ENCODE peak calls at places on chromosomes 2 and 18, in five cellular contexts. One of them, this sample, is unnamed.

GRCh38 chr2:156892449-156893335 is 364.8 kb upstream of the GALNT5 start:
- DNase-seq in stimulated activated CD4-positive, alpha-beta T cell treated with anti-CD3 and anti-CD28 coated beads, Interleukin-4, amount 100 ng/mL, for 1 hour: no peak
- DNase-seq in posterior cingulate gyrus: no peak
- DNase-seq in natural killer cell treated with Interleukin-12 subunit alpha and Interleukin-12 subunit beta and Interleukin-15 and Interleukin-18, amount 100 ng/mL, for 72 hours: no peak
- DNase-seq in naive thymus-derived CD8-positive, alpha-beta T cell: no peak
- DNase-seq in this sample: no peak

GRCh38 chr2:123695449-123695848 is 329.6 kb upstream of the CNTNAP5 start:
- DNase-seq in natural killer cell treated with Interleukin-12 subunit alpha and Interleukin-12 subunit beta and Interleukin-15 and Interleukin-18, amount 100 ng/mL, for 72 hours: no peak
- DNase-seq in posterior cingulate gyrus: no peak
- DNase-seq in stimulated activated CD4-positive, alpha-beta T cell treated with anti-CD3 and anti-CD28 coated beads, Interleukin-4, amount 100 ng/mL, for 1 hour: no peak
- DNase-seq in naive thymus-derived CD8-positive, alpha-beta T cell: no peak
- DNase-seq in this sample: no peak

GRCh38 chr18:49481317-49481716 is 5.7 kb downstream of the C18orf32 start:
- DNase-seq in naive thymus-derived CD8-positive, alpha-beta T cell: no peak
- DNase-seq in stimulated activated CD4-positive, alpha-beta T cell treated with anti-CD3 and anti-CD28 coated beads, Interleukin-4, amount 100 ng/mL, for 1 hour: no peak
- DNase-seq in posterior cingulate gyrus: no peak
- DNase-seq in natural killer cell treated with Interleukin-12 subunit alpha and Interleukin-12 subunit beta and Interleukin-15 and Interleukin-18, amount 100 ng/mL, for 72 hours: no peak
- DNase-seq in this sample: no peak

GRCh38 chr2:152335016-152335850 is at the start of gene FMNL2:
- DNase-seq in natural killer cell treated with Interleukin-12 subunit alpha and Interleukin-12 subunit beta and Interleukin-15 and Interleukin-18, amount 100 ng/mL, for 72 hours: peak; percentile 66
- DNase-seq in posterior cingulate gyrus: peak; percentile 98
- DNase-seq in stimulated activated CD4-positive, alpha-beta T cell treated with anti-CD3 and anti-CD28 coated beads, Interleukin-4, amount 100 ng/mL, for 1 hour: peak; percentile 43
- DNase-seq in naive thymus-derived CD8-positive, alpha-beta T cell: peak; percentile 26
- DNase-seq in this sample: peak; percentile 52

GRCh38 chr18:50602466-50602865 is 42.6 kb downstream of the MAPK4 start:
- DNase-seq in stimulated activated CD4-positive, alpha-beta T cell treated with anti-CD3 and anti-CD28 coated beads, Interleukin-4, amount 100 ng/mL, for 1 hour: no peak
- DNase-seq in natural killer cell treated with Interleukin-12 subunit alpha and Interleukin-12 subunit beta and Interleukin-15 and Interleukin-18, amount 100 ng/mL, for 72 hours: no peak
- DNase-seq in naive thymus-derived CD8-positive, alpha-beta T cell: no peak
- DNase-seq in posterior cingulate gyrus: no peak
- DNase-seq in this sample: no peak

GRCh38 chr2:109070290-109070689 is 58.7 kb upstream of the SH3RF3 start:
- DNase-seq in stimulated activated CD4-positive, alpha-beta T cell treated with anti-CD3 and anti-CD28 coated beads, Interleukin-4, amount 100 ng/mL, for 1 hour: no peak
- DNase-seq in natural killer cell treated with Interleukin-12 subunit alpha and Interleukin-12 subunit beta and Interleukin-15 and Interleukin-18, amount 100 ng/mL, for 72 hours: no peak
- DNase-seq in posterior cingulate gyrus: no peak
- DNase-seq in naive thymus-derived CD8-positive, alpha-beta T cell: no peak
- DNase-seq in this sample: no peak

GRCh38 chr18:48940854-48941531 is 9.8 kb downstream of the SMAD7 start:
- DNase-seq in natural killer cell treated with Interleukin-12 subunit alpha and Interleukin-12 subunit beta and Interleukin-15 and Interleukin-18, amount 100 ng/mL, for 72 hours: peak; percentile 82
- DNase-seq in naive thymus-derived CD8-positive, alpha-beta T cell: peak; percentile 93
- DNase-seq in stimulated activated CD4-positive, alpha-beta T cell treated with anti-CD3 and anti-CD28 coated beads, Interleukin-4, amount 100 ng/mL, for 1 hour: peak; percentile 57
- DNase-seq in posterior cingulate gyrus: peak; percentile 72
- DNase-seq in this sample: no peak

GRCh38 chr2:108315408-108316193 is 26.9 kb downstream of the SULT1C2 start:
- DNase-seq in posterior cingulate gyrus: no peak
- DNase-seq in stimulated activated CD4-positive, alpha-beta T cell treated with anti-CD3 and anti-CD28 coated beads, Interleukin-4, amount 100 ng/mL, for 1 hour: no peak
- DNase-seq in naive thymus-derived CD8-positive, alpha-beta T cell: no peak
- DNase-seq in natural killer cell treated with Interleukin-12 subunit alpha and Interleukin-12 subunit beta and Interleukin-15 and Interleukin-18, amount 100 ng/mL, for 72 hours: no peak
- DNase-seq in this sample: no peak

GRCh38 chr18:66616523-66616983 is 12.7 kb upstream of the CDH19 start:
- DNase-seq in natural killer cell treated with Interleukin-12 subunit alpha and Interleukin-12 subunit beta and Interleukin-15 and Interleukin-18, amount 100 ng/mL, for 72 hours: no peak
- DNase-seq in posterior cingulate gyrus: peak; percentile 83
- DNase-seq in naive thymus-derived CD8-positive, alpha-beta T cell: no peak
- DNase-seq in stimulated activated CD4-positive, alpha-beta T cell treated with anti-CD3 and anti-CD28 coated beads, Interleukin-4, amount 100 ng/mL, for 1 hour: no peak
- DNase-seq in this sample: no peak

GRCh38 chr2:41033127-41033526 is 581.2 kb upstream of the SLC8A1 start:
- DNase-seq in natural killer cell treated with Interleukin-12 subunit alpha and Interleukin-12 subunit beta and Interleukin-15 and Interleukin-18, amount 100 ng/mL, for 72 hours: no peak
- DNase-seq in posterior cingulate gyrus: no peak
- DNase-seq in stimulated activated CD4-positive, alpha-beta T cell treated with anti-CD3 and anti-CD28 coated beads, Interleukin-4, amount 100 ng/mL, for 1 hour: no peak
- DNase-seq in naive thymus-derived CD8-positive, alpha-beta T cell: no peak
- DNase-seq in this sample: no peak

GRCh38 chr2:239311132-239312040 is 89.4 kb downstream of the HDAC4 start:
- DNase-seq in posterior cingulate gyrus: peak; percentile 93
- DNase-seq in stimulated activated CD4-positive, alpha-beta T cell treated with anti-CD3 and anti-CD28 coated beads, Interleukin-4, amount 100 ng/mL, for 1 hour: no peak
- DNase-seq in naive thymus-derived CD8-positive, alpha-beta T cell: no peak
- DNase-seq in natural killer cell treated with Interleukin-12 subunit alpha and Interleukin-12 subunit beta and Interleukin-15 and Interleukin-18, amount 100 ng/mL, for 72 hours: no peak
- DNase-seq in this sample: no peak

GRCh38 chr2:15116830-15117229 is 444.3 kb downstream of the NBAS start:
- DNase-seq in natural killer cell treated with Interleukin-12 subunit alpha and Interleukin-12 subunit beta and Interleukin-15 and Interleukin-18, amount 100 ng/mL, for 72 hours: no peak
- DNase-seq in naive thymus-derived CD8-positive, alpha-beta T cell: no peak
- DNase-seq in stimulated activated CD4-positive, alpha-beta T cell treated with anti-CD3 and anti-CD28 coated beads, Interleukin-4, amount 100 ng/mL, for 1 hour: no peak
- DNase-seq in posterior cingulate gyrus: no peak
- DNase-seq in this sample: no peak

GRCh38 chr18:32899819-32900218 is 127.0 kb upstream of the KLHL14 start:
- DNase-seq in posterior cingulate gyrus: no peak
- DNase-seq in stimulated activated CD4-positive, alpha-beta T cell treated with anti-CD3 and anti-CD28 coated beads, Interleukin-4, amount 100 ng/mL, for 1 hour: no peak
- DNase-seq in naive thymus-derived CD8-positive, alpha-beta T cell: no peak
- DNase-seq in natural killer cell treated with Interleukin-12 subunit alpha and Interleukin-12 subunit beta and Interleukin-15 and Interleukin-18, amount 100 ng/mL, for 72 hours: no peak
- DNase-seq in this sample: no peak

GRCh38 chr2:12317853-12318426 is 398.8 kb upstream of the TRIB2 start:
- DNase-seq in posterior cingulate gyrus: peak; percentile 55
- DNase-seq in stimulated activated CD4-positive, alpha-beta T cell treated with anti-CD3 and anti-CD28 coated beads, Interleukin-4, amount 100 ng/mL, for 1 hour: no peak
- DNase-seq in natural killer cell treated with Interleukin-12 subunit alpha and Interleukin-12 subunit beta and Interleukin-15 and Interleukin-18, amount 100 ng/mL, for 72 hours: no peak
- DNase-seq in naive thymus-derived CD8-positive, alpha-beta T cell: no peak
- DNase-seq in this sample: no peak

GRCh38 chr2:96181529-96181928 is 27.1 kb downstream of the STARD7 start:
- DNase-seq in stimulated activated CD4-positive, alpha-beta T cell treated with anti-CD3 and anti-CD28 coated beads, Interleukin-4, amount 100 ng/mL, for 1 hour: no peak
- DNase-seq in natural killer cell treated with Interleukin-12 subunit alpha and Interleukin-12 subunit beta and Interleukin-15 and Interleukin-18, amount 100 ng/mL, for 72 hours: no peak
- DNase-seq in posterior cingulate gyrus: no peak
- DNase-seq in naive thymus-derived CD8-positive, alpha-beta T cell: no peak
- DNase-seq in this sample: no peak

GRCh38 chr2:51624995-51625394 is 593.1 kb upstream of the NRXN1 start:
- DNase-seq in natural killer cell treated with Interleukin-12 subunit alpha and Interleukin-12 subunit beta and Interleukin-15 and Interleukin-18, amount 100 ng/mL, for 72 hours: no peak
- DNase-seq in posterior cingulate gyrus: no peak
- DNase-seq in stimulated activated CD4-positive, alpha-beta T cell treated with anti-CD3 and anti-CD28 coated beads, Interleukin-4, amount 100 ng/mL, for 1 hour: no peak
- DNase-seq in naive thymus-derived CD8-positive, alpha-beta T cell: no peak
- DNase-seq in this sample: no peak

GRCh38 chr18:610214-610928 is 13.6 kb downstream of the CLUL1 start:
- DNase-seq in naive thymus-derived CD8-positive, alpha-beta T cell: no peak
- DNase-seq in stimulated activated CD4-positive, alpha-beta T cell treated with anti-CD3 and anti-CD28 coated beads, Interleukin-4, amount 100 ng/mL, for 1 hour: no peak
- DNase-seq in natural killer cell treated with Interleukin-12 subunit alpha and Interleukin-12 subunit beta and Interleukin-15 and Interleukin-18, amount 100 ng/mL, for 72 hours: no peak
- DNase-seq in posterior cingulate gyrus: no peak
- DNase-seq in this sample: no peak

GRCh38 chr2:144515694-144516416 is 4.1 kb downstream of the ZEB2 start:
- DNase-seq in natural killer cell treated with Interleukin-12 subunit alpha and Interleukin-12 subunit beta and Interleukin-15 and Interleukin-18, amount 100 ng/mL, for 72 hours: no peak
- DNase-seq in naive thymus-derived CD8-positive, alpha-beta T cell: peak; percentile 14
- DNase-seq in posterior cingulate gyrus: peak; percentile 91
- DNase-seq in stimulated activated CD4-positive, alpha-beta T cell treated with anti-CD3 and anti-CD28 coated beads, Interleukin-4, amount 100 ng/mL, for 1 hour: peak; percentile 29
- DNase-seq in this sample: no peak

GRCh38 chr2:161418715-161419337 is 2.7 kb downstream of the TBR1 start:
- DNase-seq in natural killer cell treated with Interleukin-12 subunit alpha and Interleukin-12 subunit beta and Interleukin-15 and Interleukin-18, amount 100 ng/mL, for 72 hours: no peak
- DNase-seq in naive thymus-derived CD8-positive, alpha-beta T cell: no peak
- DNase-seq in posterior cingulate gyrus: peak; percentile 80
- DNase-seq in stimulated activated CD4-positive, alpha-beta T cell treated with anti-CD3 and anti-CD28 coated beads, Interleukin-4, amount 100 ng/mL, for 1 hour: no peak
- DNase-seq in this sample: no peak

GRCh38 chr2:109382946-109383345 is 230.8 kb downstream of the SEPTIN10 start:
- DNase-seq in stimulated activated CD4-positive, alpha-beta T cell treated with anti-CD3 and anti-CD28 coated beads, Interleukin-4, amount 100 ng/mL, for 1 hour: no peak
- DNase-seq in natural killer cell treated with Interleukin-12 subunit alpha and Interleukin-12 subunit beta and Interleukin-15 and Interleukin-18, amount 100 ng/mL, for 72 hours: no peak
- DNase-seq in posterior cingulate gyrus: peak; percentile 88
- DNase-seq in naive thymus-derived CD8-positive, alpha-beta T cell: no peak
- DNase-seq in this sample: no peak

GRCh38 chr18:62435435-62436031 is 87.3 kb upstream of the ZCCHC2 start:
- DNase-seq in naive thymus-derived CD8-positive, alpha-beta T cell: no peak
- DNase-seq in stimulated activated CD4-positive, alpha-beta T cell treated with anti-CD3 and anti-CD28 coated beads, Interleukin-4, amount 100 ng/mL, for 1 hour: no peak
- DNase-seq in natural killer cell treated with Interleukin-12 subunit alpha and Interleukin-12 subunit beta and Interleukin-15 and Interleukin-18, amount 100 ng/mL, for 72 hours: no peak
- DNase-seq in posterior cingulate gyrus: no peak
- DNase-seq in this sample: no peak

GRCh38 chr18:13268035-13268700 is 49.6 kb downstream of the LDLRAD4 start:
- DNase-seq in stimulated activated CD4-positive, alpha-beta T cell treated with anti-CD3 and anti-CD28 coated beads, Interleukin-4, amount 100 ng/mL, for 1 hour: no peak
- DNase-seq in natural killer cell treated with Interleukin-12 subunit alpha and Interleukin-12 subunit beta and Interleukin-15 and Interleukin-18, amount 100 ng/mL, for 72 hours: no peak
- DNase-seq in posterior cingulate gyrus: no peak
- DNase-seq in naive thymus-derived CD8-positive, alpha-beta T cell: no peak
- DNase-seq in this sample: no peak

GRCh38 chr2:54724560-54725342 is 1.3 kb downstream of the EML6 start:
- DNase-seq in naive thymus-derived CD8-positive, alpha-beta T cell: peak; percentile 38
- DNase-seq in natural killer cell treated with Interleukin-12 subunit alpha and Interleukin-12 subunit beta and Interleukin-15 and Interleukin-18, amount 100 ng/mL, for 72 hours: no peak
- DNase-seq in stimulated activated CD4-positive, alpha-beta T cell treated with anti-CD3 and anti-CD28 coated beads, Interleukin-4, amount 100 ng/mL, for 1 hour: peak; percentile 21
- DNase-seq in posterior cingulate gyrus: peak; percentile 90
- DNase-seq in this sample: no peak

GRCh38 chr2:3461781-3462492 is 57.4 kb downstream of the ADI1 start:
- DNase-seq in stimulated activated CD4-positive, alpha-beta T cell treated with anti-CD3 and anti-CD28 coated beads, Interleukin-4, amount 100 ng/mL, for 1 hour: no peak
- DNase-seq in posterior cingulate gyrus: no peak
- DNase-seq in natural killer cell treated with Interleukin-12 subunit alpha and Interleukin-12 subunit beta and Interleukin-15 and Interleukin-18, amount 100 ng/mL, for 72 hours: no peak
- DNase-seq in naive thymus-derived CD8-positive, alpha-beta T cell: no peak
- DNase-seq in this sample: peak; percentile 57

GRCh38 chr2:20475567-20475952 is 28.7 kb downstream of the RHOB start:
- DNase-seq in posterior cingulate gyrus: no peak
- DNase-seq in stimulated activated CD4-positive, alpha-beta T cell treated with anti-CD3 and anti-CD28 coated beads, Interleukin-4, amount 100 ng/mL, for 1 hour: no peak
- DNase-seq in naive thymus-derived CD8-positive, alpha-beta T cell: no peak
- DNase-seq in natural killer cell treated with Interleukin-12 subunit alpha and Interleukin-12 subunit beta and Interleukin-15 and Interleukin-18, amount 100 ng/mL, for 72 hours: no peak
- DNase-seq in this sample: no peak

GRCh38 chr2:35819053-35819452 is 536.5 kb upstream of the CRIM1 start:
- DNase-seq in posterior cingulate gyrus: no peak
- DNase-seq in naive thymus-derived CD8-positive, alpha-beta T cell: no peak
- DNase-seq in natural killer cell treated with Interleukin-12 subunit alpha and Interleukin-12 subunit beta and Interleukin-15 and Interleukin-18, amount 100 ng/mL, for 72 hours: no peak
- DNase-seq in stimulated activated CD4-positive, alpha-beta T cell treated with anti-CD3 and anti-CD28 coated beads, Interleukin-4, amount 100 ng/mL, for 1 hour: no peak
- DNase-seq in this sample: no peak

GRCh38 chr18:3513481-3513880 is 63.5 kb downstream of the TGIF1 start:
- DNase-seq in natural killer cell treated with Interleukin-12 subunit alpha and Interleukin-12 subunit beta and Interleukin-15 and Interleukin-18, amount 100 ng/mL, for 72 hours: no peak
- DNase-seq in naive thymus-derived CD8-positive, alpha-beta T cell: no peak
- DNase-seq in stimulated activated CD4-positive, alpha-beta T cell treated with anti-CD3 and anti-CD28 coated beads, Interleukin-4, amount 100 ng/mL, for 1 hour: no peak
- DNase-seq in posterior cingulate gyrus: no peak
- DNase-seq in this sample: no peak

GRCh38 chr18:9792565-9793226 is 84.6 kb downstream of the RAB31 start:
- DNase-seq in naive thymus-derived CD8-positive, alpha-beta T cell: no peak
- DNase-seq in stimulated activated CD4-positive, alpha-beta T cell treated with anti-CD3 and anti-CD28 coated beads, Interleukin-4, amount 100 ng/mL, for 1 hour: peak; percentile 13
- DNase-seq in posterior cingulate gyrus: no peak
- DNase-seq in natural killer cell treated with Interleukin-12 subunit alpha and Interleukin-12 subunit beta and Interleukin-15 and Interleukin-18, amount 100 ng/mL, for 72 hours: no peak
- DNase-seq in this sample: no peak

GRCh38 chr2:195016821-195017220 is 640.2 kb upstream of the SLC39A10 start:
- DNase-seq in naive thymus-derived CD8-positive, alpha-beta T cell: no peak
- DNase-seq in natural killer cell treated with Interleukin-12 subunit alpha and Interleukin-12 subunit beta and Interleukin-15 and Interleukin-18, amount 100 ng/mL, for 72 hours: no peak
- DNase-seq in stimulated activated CD4-positive, alpha-beta T cell treated with anti-CD3 and anti-CD28 coated beads, Interleukin-4, amount 100 ng/mL, for 1 hour: no peak
- DNase-seq in posterior cingulate gyrus: no peak
- DNase-seq in this sample: no peak

GRCh38 chr18:61845212-61845611 is 47.6 kb downstream of the RNF152 start:
- DNase-seq in natural killer cell treated with Interleukin-12 subunit alpha and Interleukin-12 subunit beta and Interleukin-15 and Interleukin-18, amount 100 ng/mL, for 72 hours: no peak
- DNase-seq in posterior cingulate gyrus: no peak
- DNase-seq in naive thymus-derived CD8-positive, alpha-beta T cell: no peak
- DNase-seq in stimulated activated CD4-positive, alpha-beta T cell treated with anti-CD3 and anti-CD28 coated beads, Interleukin-4, amount 100 ng/mL, for 1 hour: no peak
- DNase-seq in this sample: no peak

GRCh38 chr2:2188344-2189111 is 142.5 kb downstream of the MYT1L start:
- DNase-seq in stimulated activated CD4-positive, alpha-beta T cell treated with anti-CD3 and anti-CD28 coated beads, Interleukin-4, amount 100 ng/mL, for 1 hour: no peak
- DNase-seq in natural killer cell treated with Interleukin-12 subunit alpha and Interleukin-12 subunit beta and Interleukin-15 and Interleukin-18, amount 100 ng/mL, for 72 hours: no peak
- DNase-seq in naive thymus-derived CD8-positive, alpha-beta T cell: no peak
- DNase-seq in posterior cingulate gyrus: no peak
- DNase-seq in this sample: no peak

This sample was measured in GM18507.